ENCODE peak calls at places on chromosomes 12 and 14, in four cellular contexts. F is COR-L47, P is HCT116, B is HFFc6. N is an unnamed sample.

GRCh38 chr12:104752016-104752415 is 206.1 kb downstream of the SLC41A2 start:
- DNase-seq in F (no peak), P (no peak), B (no peak), N (no peak)

GRCh38 chr12:79848321-79848720 is 86.6 kb downstream of the PPP1R12A start:
- DNase-seq in F (peak; percentile 28), P (no peak), B (no peak), N (no peak)

GRCh38 chr14:22491683-22492483 is 97.1 kb downstream of the DAD1 start:
- DNase-seq in F (no peak), P (no peak), B (no peak), N (no peak)

GRCh38 chr14:23125006-23125405 is 6.0 kb upstream of the CEBPE start:
- DNase-seq in F (no peak), P (no peak), B (no peak), N (no peak)

GRCh38 chr12:123165537-123165936 is 14.6 kb upstream of the PITPNM2 start:
- DNase-seq in F (no peak), P (no peak), B (no peak), N (no peak)

GRCh38 chr12:6336079-6336858 is 5.6 kb downstream of the TNFRSF1A start:
- DNase-seq in F (no peak), P (peak; percentile 96), B (peak; percentile 99), N (peak; percentile 97)

GRCh38 chr12:101795786-101796185 is 35.0 kb downstream of the GNPTAB start:
- DNase-seq in F (no peak), P (no peak), B (no peak), N (no peak)

GRCh38 chr14:63375772-63376171 is 57.0 kb upstream of the GPHB5 start:
- DNase-seq in F (no peak), P (no peak), B (no peak), N (no peak)

GRCh38 chr12:27343255-27344000 is 10.8 kb downstream of the BMAL2 start:
- DNase-seq in F (no peak), P (no peak), B (peak; percentile 94), N (peak; percentile 69)

GRCh38 chr14:34052658-34053014 is 101.8 kb upstream of the EGLN3 start:
- DNase-seq in F (no peak), P (peak; percentile 70), B (peak; percentile 9), N (peak; percentile 81)

GRCh38 chr12:85394809-85395208 is 114.8 kb downstream of the ALX1 start:
- DNase-seq in F (no peak), P (no peak), B (no peak), N (no peak)

GRCh38 chr14:100076133-100076532 is 10.9 kb downstream of the EVL start:
- DNase-seq in F (no peak), P (peak; percentile 15), B (peak; percentile 41), N (no peak)

GRCh38 chr12:77940566-77940965 is 109.9 kb downstream of the NAV3 start:
- DNase-seq in F (no peak), P (no peak), B (peak; percentile 28), N (no peak)

GRCh38 chr12:40616383-40616900 is 75.8 kb upstream of the CNTN1 start:
- DNase-seq in F (no peak), P (no peak), B (no peak), N (no peak)

GRCh38 chr12:15597125-15597830 is 191.9 kb downstream of the EPS8 start:
- DNase-seq in F (no peak), P (no peak), B (no peak), N (no peak)

GRCh38 chr14:22982477-22983245 is at the start of gene AJUBA:
- DNase-seq in F (peak; percentile 46), P (peak; percentile 78), B (peak; percentile 95), N (no peak)

GRCh38 chr12:48903363-48903981 is 21.8 kb downstream of the FKBP11 start:
- DNase-seq in F (no peak), P (no peak), B (no peak), N (no peak)

GRCh38 chr12:65881965-65882413 is 57.7 kb downstream of the HMGA2 start:
- DNase-seq in F (no peak), P (no peak), B (no peak), N (no peak)

GRCh38 chr14:87160964-87161363 is 832.0 kb downstream of the GALC start:
- DNase-seq in F (no peak), P (no peak), B (no peak), N (no peak)

GRCh38 chr14:79278286-79278797 is 933.0 kb downstream of the DIO2 start:
- DNase-seq in F (no peak), P (no peak), B (no peak), N (no peak)

GRCh38 chr12:69789351-69789750 is 35.7 kb upstream of the MYRFL start:
- DNase-seq in F (no peak), P (no peak), B (no peak), N (no peak)

GRCh38 chr12:92582888-92583287 is 119.9 kb upstream of the PLEKHG7 start:
- DNase-seq in F (no peak), P (no peak), B (no peak), N (no peak)

N was measured in keratinocyte.